ENCODE peak calls at places on chromosomes 2 and 18, in six cellular contexts. U, W, Z, Q, H and D are unnamed samples.

GRCh38 chr2:138942466-138942865 is 162.3 kb upstream of the NXPH2 start:
- DNase-seq in U (no peak), W (no peak), Z (no peak), Q (no peak), H (no peak), D (no peak)

GRCh38 chr2:119025013-119025412 is 83.0 kb downstream of the MARCO start:
- DNase-seq in U (no peak), W (no peak), Z (no peak), Q (no peak), H (no peak), D (no peak)

GRCh38 chr2:99698896-99699295 is 209.1 kb upstream of the REV1 start:
- DNase-seq in U (no peak), W (no peak), Z (no peak), Q (no peak), H (no peak), D (no peak)

GRCh38 chr2:112175333-112175732 is 37.1 kb downstream of the FBLN7 start:
- DNase-seq in U (no peak), W (no peak), Z (no peak), Q (no peak), H (no peak), D (no peak)

GRCh38 chr2:181738074-181738473 is 57.8 kb upstream of the NEUROD1 start:
- DNase-seq in U (no peak), W (no peak), Z (no peak), Q (no peak), H (no peak), D (no peak)

GRCh38 chr2:35168351-35168750 is 1187.2 kb upstream of the CRIM1 start:
- DNase-seq in U (no peak), W (no peak), Z (no peak), Q (no peak), H (no peak), D (no peak)

GRCh38 chr2:205682239-205683021 is at the start of gene NRP2:
- DNase-seq in U (peak; percentile 75), W (peak; percentile 49), Z (peak; percentile 82), Q (peak; percentile 77), H (peak; percentile 81), D (peak; percentile 87)

GRCh38 chr2:112749755-112750559 is 14.5 kb downstream of the CKAP2L start:
- DNase-seq in U (peak; percentile 43), W (peak; percentile 84), Z (peak; percentile 61), Q (peak; percentile 83), H (peak; percentile 74), D (peak; percentile 72)

GRCh38 chr2:213490087-213490486 is 205.8 kb downstream of the SPAG16 start:
- DNase-seq in U (no peak), W (no peak), Z (no peak), Q (no peak), H (no peak), D (no peak)

GRCh38 chr2:10359731-10360329 is 57.1 kb downstream of the HPCAL1 start:
- DNase-seq in U (no peak), W (no peak), Z (no peak), Q (no peak), H (peak; percentile 19), D (no peak)

GRCh38 chr2:12455626-12456025 is 261.1 kb upstream of the TRIB2 start:
- DNase-seq in U (no peak), W (no peak), Z (no peak), Q (no peak), H (no peak), D (no peak)

GRCh38 chr2:186607660-186608324 is 17.9 kb downstream of the ITGAV start:
- DNase-seq in U (no peak), W (no peak), Z (no peak), Q (no peak), H (no peak), D (no peak)

GRCh38 chr18:59379772-59380530 is 20.9 kb upstream of the LMAN1 start:
- DNase-seq in U (no peak), W (no peak), Z (no peak), Q (no peak), H (no peak), D (no peak)

GRCh38 chr18:68604256-68604655 is 110.7 kb downstream of the TMX3 start:
- DNase-seq in U (no peak), W (no peak), Z (no peak), Q (no peak), H (no peak), D (no peak)

GRCh38 chr2:159538801-159539200 is 77.5 kb downstream of the BAZ2B start:
- DNase-seq in U (no peak), W (no peak), Z (no peak), Q (no peak), H (no peak), D (no peak)

GRCh38 chr2:240906911-240907590 is 915 bp downstream of the CROCC2 start:
- DNase-seq in U (no peak), W (no peak), Z (no peak), Q (no peak), H (no peak), D (peak; percentile 15)

GRCh38 chr2:120863661-120864320 is 128.1 kb downstream of the GLI2 start:
- DNase-seq in U (no peak), W (no peak), Z (no peak), Q (no peak), H (peak; percentile 58), D (peak; percentile 48)

GRCh38 chr2:70069049-70069448 is 18.2 kb upstream of the PCBP1 start:
- DNase-seq in U (no peak), W (peak; percentile 77), Z (no peak), Q (no peak), H (no peak), D (no peak)